ENCODE peak calls at places on chromosomes 16 and 17, in ten cellular contexts. One of them, this sample, is unnamed.

GRCh38 chr16:28321700-28322411 is 29.5 kb downstream of the SBK1 start:
- DNase-seq in activated CD4-positive, alpha-beta T cell treated with anti-CD3 and anti-CD28 coated beads, Interleukin-2, amount 50 U/mL, for 48 hours: peak; percentile 65
- DNase-seq in cardiac fibroblast: peak; percentile 31
- DNase-seq in M059J: no peak
- DNase-seq in left colon: peak; percentile 49
- DNase-seq in NCI-H2081: no peak
- DNase-seq in stimulated activated CD4-positive, alpha-beta T cell treated with anti-CD3 and anti-CD28 coated beads, Interleukin-1b, Interleukin-23, amount 100 ng/mL, for 1 hour: no peak
- DNase-seq in H9: peak; percentile 70
- DNase-seq in iris pigment epithelial cell: peak; percentile 14
- DNase-seq in colonic mucosa: peak; percentile 32
- DNase-seq in this sample: peak; percentile 32

GRCh38 chr16:48452991-48453760 is 68.0 kb upstream of the SIAH1 start:
- DNase-seq in activated CD4-positive, alpha-beta T cell treated with anti-CD3 and anti-CD28 coated beads, Interleukin-2, amount 50 U/mL, for 48 hours: no peak
- DNase-seq in cardiac fibroblast: no peak
- DNase-seq in M059J: no peak
- DNase-seq in left colon: no peak
- DNase-seq in NCI-H2081: no peak
- DNase-seq in stimulated activated CD4-positive, alpha-beta T cell treated with anti-CD3 and anti-CD28 coated beads, Interleukin-1b, Interleukin-23, amount 100 ng/mL, for 1 hour: no peak
- DNase-seq in H9: no peak
- DNase-seq in iris pigment epithelial cell: no peak
- DNase-seq in colonic mucosa: no peak
- DNase-seq in this sample: no peak

GRCh38 chr17:34254651-34255380 is at the start of gene CCL2:
- DNase-seq in activated CD4-positive, alpha-beta T cell treated with anti-CD3 and anti-CD28 coated beads, Interleukin-2, amount 50 U/mL, for 48 hours: no peak
- DNase-seq in cardiac fibroblast: peak; percentile 95
- DNase-seq in M059J: peak; percentile 90
- DNase-seq in left colon: peak; percentile 45
- DNase-seq in NCI-H2081: no peak
- DNase-seq in stimulated activated CD4-positive, alpha-beta T cell treated with anti-CD3 and anti-CD28 coated beads, Interleukin-1b, Interleukin-23, amount 100 ng/mL, for 1 hour: no peak
- DNase-seq in H9: peak; percentile 89
- DNase-seq in iris pigment epithelial cell: peak; percentile 74
- DNase-seq in colonic mucosa: peak; percentile 65
- DNase-seq in this sample: peak; percentile 82

GRCh38 chr17:8300629-8301242 is 5.5 kb upstream of the SLC25A35 start:
- DNase-seq in activated CD4-positive, alpha-beta T cell treated with anti-CD3 and anti-CD28 coated beads, Interleukin-2, amount 50 U/mL, for 48 hours: peak; percentile 57
- DNase-seq in cardiac fibroblast: peak; percentile 80
- DNase-seq in M059J: peak; percentile 69
- DNase-seq in left colon: peak; percentile 56
- DNase-seq in NCI-H2081: peak; percentile 66
- DNase-seq in stimulated activated CD4-positive, alpha-beta T cell treated with anti-CD3 and anti-CD28 coated beads, Interleukin-1b, Interleukin-23, amount 100 ng/mL, for 1 hour: peak; percentile 19
- DNase-seq in H9: peak; percentile 89
- DNase-seq in iris pigment epithelial cell: peak; percentile 67
- DNase-seq in colonic mucosa: peak; percentile 47
- DNase-seq in this sample: peak; percentile 70

GRCh38 chr16:88977028-88977844 is at the start of gene CBFA2T3:
- DNase-seq in activated CD4-positive, alpha-beta T cell treated with anti-CD3 and anti-CD28 coated beads, Interleukin-2, amount 50 U/mL, for 48 hours: no peak
- DNase-seq in cardiac fibroblast: peak; percentile 33
- DNase-seq in M059J: peak; percentile 37
- DNase-seq in left colon: peak; percentile 74
- DNase-seq in NCI-H2081: no peak
- DNase-seq in stimulated activated CD4-positive, alpha-beta T cell treated with anti-CD3 and anti-CD28 coated beads, Interleukin-1b, Interleukin-23, amount 100 ng/mL, for 1 hour: no peak
- DNase-seq in H9: no peak
- DNase-seq in iris pigment epithelial cell: no peak
- DNase-seq in colonic mucosa: peak; percentile 70
- DNase-seq in this sample: peak; percentile 55

GRCh38 chr16:4389051-4389955 is 17.7 kb downstream of the VASN start:
- DNase-seq in activated CD4-positive, alpha-beta T cell treated with anti-CD3 and anti-CD28 coated beads, Interleukin-2, amount 50 U/mL, for 48 hours: no peak
- DNase-seq in cardiac fibroblast: no peak
- DNase-seq in M059J: no peak
- DNase-seq in left colon: no peak
- DNase-seq in NCI-H2081: no peak
- DNase-seq in stimulated activated CD4-positive, alpha-beta T cell treated with anti-CD3 and anti-CD28 coated beads, Interleukin-1b, Interleukin-23, amount 100 ng/mL, for 1 hour: no peak
- DNase-seq in H9: no peak
- DNase-seq in iris pigment epithelial cell: no peak
- DNase-seq in colonic mucosa: no peak
- DNase-seq in this sample: no peak

GRCh38 chr16:929227-929669 is 41.5 kb downstream of the LMF1 start:
- DNase-seq in activated CD4-positive, alpha-beta T cell treated with anti-CD3 and anti-CD28 coated beads, Interleukin-2, amount 50 U/mL, for 48 hours: no peak
- DNase-seq in cardiac fibroblast: no peak
- DNase-seq in M059J: no peak
- DNase-seq in left colon: no peak
- DNase-seq in NCI-H2081: no peak
- DNase-seq in stimulated activated CD4-positive, alpha-beta T cell treated with anti-CD3 and anti-CD28 coated beads, Interleukin-1b, Interleukin-23, amount 100 ng/mL, for 1 hour: no peak
- DNase-seq in H9: peak; percentile 60
- DNase-seq in iris pigment epithelial cell: no peak
- DNase-seq in colonic mucosa: no peak
- DNase-seq in this sample: no peak

GRCh38 chr16:4800290-4801041 is 2.0 kb downstream of the ROGDI start:
- DNase-seq in activated CD4-positive, alpha-beta T cell treated with anti-CD3 and anti-CD28 coated beads, Interleukin-2, amount 50 U/mL, for 48 hours: no peak
- DNase-seq in cardiac fibroblast: no peak
- DNase-seq in M059J: peak; percentile 9
- DNase-seq in left colon: peak; percentile 84
- DNase-seq in NCI-H2081: peak; percentile 35
- DNase-seq in stimulated activated CD4-positive, alpha-beta T cell treated with anti-CD3 and anti-CD28 coated beads, Interleukin-1b, Interleukin-23, amount 100 ng/mL, for 1 hour: no peak
- DNase-seq in H9: no peak
- DNase-seq in iris pigment epithelial cell: no peak
- DNase-seq in colonic mucosa: peak; percentile 79
- DNase-seq in this sample: no peak

GRCh38 chr17:79747508-79748295 is 17.0 kb downstream of the ENPP7 start:
- DNase-seq in activated CD4-positive, alpha-beta T cell treated with anti-CD3 and anti-CD28 coated beads, Interleukin-2, amount 50 U/mL, for 48 hours: no peak
- DNase-seq in cardiac fibroblast: no peak
- DNase-seq in M059J: no peak
- DNase-seq in left colon: no peak
- DNase-seq in NCI-H2081: no peak
- DNase-seq in stimulated activated CD4-positive, alpha-beta T cell treated with anti-CD3 and anti-CD28 coated beads, Interleukin-1b, Interleukin-23, amount 100 ng/mL, for 1 hour: no peak
- DNase-seq in H9: peak; percentile 64
- DNase-seq in iris pigment epithelial cell: no peak
- DNase-seq in colonic mucosa: no peak
- DNase-seq in this sample: no peak

GRCh38 chr17:31857920-31858646 is 961 bp downstream of the COPRS start:
- DNase-seq in activated CD4-positive, alpha-beta T cell treated with anti-CD3 and anti-CD28 coated beads, Interleukin-2, amount 50 U/mL, for 48 hours: no peak
- DNase-seq in cardiac fibroblast: no peak
- DNase-seq in M059J: no peak
- DNase-seq in left colon: no peak
- DNase-seq in NCI-H2081: no peak
- DNase-seq in stimulated activated CD4-positive, alpha-beta T cell treated with anti-CD3 and anti-CD28 coated beads, Interleukin-1b, Interleukin-23, amount 100 ng/mL, for 1 hour: no peak
- DNase-seq in H9: no peak
- DNase-seq in iris pigment epithelial cell: no peak
- DNase-seq in colonic mucosa: no peak
- DNase-seq in this sample: peak; percentile 5

GRCh38 chr16:57244767-57245471 is at the start of gene ARL2BP:
- DNase-seq in activated CD4-positive, alpha-beta T cell treated with anti-CD3 and anti-CD28 coated beads, Interleukin-2, amount 50 U/mL, for 48 hours: peak; percentile 99
- DNase-seq in cardiac fibroblast: peak; percentile 99
- DNase-seq in M059J: peak; percentile 97
- DNase-seq in left colon: peak; percentile 98
- DNase-seq in NCI-H2081: peak; percentile 91
- DNase-seq in stimulated activated CD4-positive, alpha-beta T cell treated with anti-CD3 and anti-CD28 coated beads, Interleukin-1b, Interleukin-23, amount 100 ng/mL, for 1 hour: peak; percentile 93
- DNase-seq in H9: peak; percentile 99
- DNase-seq in iris pigment epithelial cell: peak; percentile 98
- DNase-seq in colonic mucosa: peak; percentile 99
- DNase-seq in this sample: peak; percentile 98

This sample was measured in mesenchymal stem cell.